ENCODE peak calls at places on chromosomes 12 and 14, in seven cellular contexts. One of them, this sample, is unnamed.

GRCh38 chr12:39632670-39633069 is 13.1 kb upstream of the ABCD2 start:
- DNase-seq in IMR-90: no peak
- DNase-seq in Peyer's patch: no peak
- DNase-seq in H54: no peak
- DNase-seq in body of pancreas: no peak
- DNase-seq in transverse colon: no peak
- DNase-seq in gastrocnemius medialis: no peak
- DNase-seq in this sample: no peak

GRCh38 chr14:55129428-55130193 is 559 bp downstream of the LGALS3 start:
- DNase-seq in IMR-90: peak
- DNase-seq in Peyer's patch: peak
- DNase-seq in H54: peak
- DNase-seq in body of pancreas: peak
- DNase-seq in transverse colon: peak
- DNase-seq in gastrocnemius medialis: peak
- DNase-seq in this sample: peak

GRCh38 chr14:64709126-64709525 is 4.9 kb downstream of the PLEKHG3 start:
- DNase-seq in IMR-90: no peak
- DNase-seq in Peyer's patch: no peak
- DNase-seq in H54: no peak
- DNase-seq in body of pancreas: no peak
- DNase-seq in transverse colon: no peak
- DNase-seq in gastrocnemius medialis: no peak
- DNase-seq in this sample: no peak

GRCh38 chr12:5171701-5172100 is 128.0 kb downstream of the KCNA5 start:
- DNase-seq in IMR-90: peak
- DNase-seq in Peyer's patch: no peak
- DNase-seq in H54: no peak
- DNase-seq in body of pancreas: peak
- DNase-seq in transverse colon: peak
- DNase-seq in gastrocnemius medialis: no peak
- DNase-seq in this sample: no peak

GRCh38 chr12:125544979-125545378 is 479.7 kb downstream of the AACS start:
- DNase-seq in IMR-90: no peak
- DNase-seq in Peyer's patch: no peak
- DNase-seq in H54: no peak
- DNase-seq in body of pancreas: no peak
- DNase-seq in transverse colon: no peak
- DNase-seq in gastrocnemius medialis: no peak
- DNase-seq in this sample: no peak

GRCh38 chr12:116891019-116891418 is 9.8 kb upstream of the HRK start:
- DNase-seq in IMR-90: no peak
- DNase-seq in Peyer's patch: no peak
- DNase-seq in H54: no peak
- DNase-seq in body of pancreas: no peak
- DNase-seq in transverse colon: no peak
- DNase-seq in gastrocnemius medialis: no peak
- DNase-seq in this sample: no peak

GRCh38 chr14:53915364-53916014 is 41.1 kb downstream of the BMP4 start:
- DNase-seq in IMR-90: no peak
- DNase-seq in Peyer's patch: no peak
- DNase-seq in H54: no peak
- DNase-seq in body of pancreas: no peak
- DNase-seq in transverse colon: no peak
- DNase-seq in gastrocnemius medialis: no peak
- DNase-seq in this sample: no peak

GRCh38 chr14:40985584-40985983 is 621.1 kb upstream of the LRFN5 start:
- DNase-seq in IMR-90: no peak
- DNase-seq in Peyer's patch: no peak
- DNase-seq in H54: no peak
- DNase-seq in body of pancreas: no peak
- DNase-seq in transverse colon: no peak
- DNase-seq in gastrocnemius medialis: no peak
- DNase-seq in this sample: no peak

GRCh38 chr12:67414011-67414715 is 145.0 kb downstream of the CAND1 start:
- DNase-seq in IMR-90: no peak
- DNase-seq in Peyer's patch: no peak
- DNase-seq in H54: no peak
- DNase-seq in body of pancreas: no peak
- DNase-seq in transverse colon: no peak
- DNase-seq in gastrocnemius medialis: no peak
- DNase-seq in this sample: no peak

GRCh38 chr12:112013601-112014402 is 576 bp downstream of the ERP29 start:
- DNase-seq in IMR-90: peak
- DNase-seq in Peyer's patch: peak
- DNase-seq in H54: peak
- DNase-seq in body of pancreas: peak
- DNase-seq in transverse colon: peak
- DNase-seq in gastrocnemius medialis: no peak
- DNase-seq in this sample: peak

GRCh38 chr12:105317942-105318614 is 12.4 kb upstream of the C12orf75 start:
- DNase-seq in IMR-90: no peak
- DNase-seq in Peyer's patch: no peak
- DNase-seq in H54: no peak
- DNase-seq in body of pancreas: no peak
- DNase-seq in transverse colon: no peak
- DNase-seq in gastrocnemius medialis: no peak
- DNase-seq in this sample: no peak

GRCh38 chr12:103905730-103906349 is 24.4 kb upstream of the HSP90B1 start:
- DNase-seq in IMR-90: no peak
- DNase-seq in Peyer's patch: no peak
- DNase-seq in H54: no peak
- DNase-seq in body of pancreas: no peak
- DNase-seq in transverse colon: no peak
- DNase-seq in gastrocnemius medialis: no peak
- DNase-seq in this sample: no peak

GRCh38 chr12:46452061-46452615 is 79.6 kb upstream of the SLC38A2 start:
- DNase-seq in IMR-90: peak
- DNase-seq in Peyer's patch: no peak
- DNase-seq in H54: no peak
- DNase-seq in body of pancreas: no peak
- DNase-seq in transverse colon: no peak
- DNase-seq in gastrocnemius medialis: no peak
- DNase-seq in this sample: no peak

GRCh38 chr12:868722-869121 is 80.8 kb downstream of the RAD52 start:
- DNase-seq in IMR-90: no peak
- DNase-seq in Peyer's patch: no peak
- DNase-seq in H54: no peak
- DNase-seq in body of pancreas: no peak
- DNase-seq in transverse colon: no peak
- DNase-seq in gastrocnemius medialis: no peak
- DNase-seq in this sample: no peak

GRCh38 chr14:91290986-91291385 is 46.5 kb upstream of the GPR68 start:
- DNase-seq in IMR-90: no peak
- DNase-seq in Peyer's patch: no peak
- DNase-seq in H54: no peak
- DNase-seq in body of pancreas: no peak
- DNase-seq in transverse colon: no peak
- DNase-seq in gastrocnemius medialis: no peak
- DNase-seq in this sample: no peak

GRCh38 chr12:109130755-109131521 is 14.6 kb downstream of the ACACB start:
- DNase-seq in IMR-90: no peak
- DNase-seq in Peyer's patch: no peak
- DNase-seq in H54: no peak
- DNase-seq in body of pancreas: peak
- DNase-seq in transverse colon: peak
- DNase-seq in gastrocnemius medialis: peak
- DNase-seq in this sample: no peak

GRCh38 chr12:45543887-45544286 is 185.6 kb upstream of the ARID2 start:
- DNase-seq in IMR-90: peak
- DNase-seq in Peyer's patch: no peak
- DNase-seq in H54: peak
- DNase-seq in body of pancreas: peak
- DNase-seq in transverse colon: peak
- DNase-seq in gastrocnemius medialis: peak
- DNase-seq in this sample: no peak

GRCh38 chr14:21382886-21383847 is 652 bp downstream of the SUPT16H start:
- DNase-seq in IMR-90: peak
- DNase-seq in Peyer's patch: peak
- DNase-seq in H54: no peak
- DNase-seq in body of pancreas: peak
- DNase-seq in transverse colon: peak
- DNase-seq in gastrocnemius medialis: no peak
- DNase-seq in this sample: peak

GRCh38 chr12:99852666-99853065 is 132.1 kb downstream of the ANKS1B start:
- DNase-seq in IMR-90: no peak
- DNase-seq in Peyer's patch: no peak
- DNase-seq in H54: no peak
- DNase-seq in body of pancreas: no peak
- DNase-seq in transverse colon: no peak
- DNase-seq in gastrocnemius medialis: no peak
- DNase-seq in this sample: no peak

GRCh38 chr14:24335461-24336146 is 733 bp upstream of the ADCY4 start:
- DNase-seq in IMR-90: no peak
- DNase-seq in Peyer's patch: no peak
- DNase-seq in H54: no peak
- DNase-seq in body of pancreas: no peak
- DNase-seq in transverse colon: no peak
- DNase-seq in gastrocnemius medialis: no peak
- DNase-seq in this sample: peak
- TF ChIP-seq POLR2A in IMR-90: no peak
- TF ChIP-seq POLR2A in Peyer's patch: no peak
- TF ChIP-seq POLR2A in H54: no peak
- TF ChIP-seq POLR2A in body of pancreas: no peak
- TF ChIP-seq POLR2A in transverse colon: no peak
- TF ChIP-seq POLR2A in gastrocnemius medialis: no peak
- TF ChIP-seq POLR2A in this sample: no peak

DNA sequence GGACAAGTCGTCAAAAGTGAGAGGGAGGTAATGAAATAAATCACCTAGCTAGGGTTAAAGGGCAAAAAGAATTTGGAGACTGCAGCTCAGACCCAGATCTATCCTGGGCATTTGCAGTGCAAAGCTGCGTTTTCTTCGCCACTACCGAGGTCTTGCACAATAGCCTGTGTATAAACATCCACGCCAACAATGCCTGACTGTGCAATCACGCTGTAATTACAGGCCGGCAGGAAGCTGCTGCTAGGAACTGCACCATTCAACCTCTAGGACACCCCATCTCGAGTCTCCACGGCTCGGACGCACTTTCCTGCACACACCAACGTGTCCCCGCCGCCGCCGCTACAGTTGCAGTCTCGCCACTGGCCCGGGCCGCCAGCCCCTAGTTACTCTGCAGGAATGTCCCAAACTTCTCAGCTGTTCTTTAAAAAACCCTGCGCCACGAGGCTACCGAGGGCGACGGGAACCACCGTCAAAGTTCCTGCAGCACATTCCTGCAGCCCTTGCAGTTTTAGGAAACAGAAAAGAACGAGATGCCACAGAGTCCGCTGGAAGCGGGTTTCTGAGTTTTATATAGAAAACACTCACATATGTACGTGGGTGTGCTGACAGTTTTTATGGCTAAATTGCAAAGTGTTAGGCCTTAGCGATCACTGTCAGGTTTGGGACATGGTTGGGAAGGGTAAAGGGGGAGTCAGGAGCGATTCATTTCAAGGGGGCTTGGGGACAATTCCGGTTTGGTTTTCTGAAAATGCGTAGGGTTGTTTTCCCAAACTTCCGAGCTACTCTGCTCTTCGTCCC is 65.6 kb upstream of the PTGR2 start:
- DNase-seq in IMR-90: peak
- DNase-seq in Peyer's patch: peak
- DNase-seq in H54: no peak
- DNase-seq in body of pancreas: peak
- DNase-seq in transverse colon: peak
- DNase-seq in gastrocnemius medialis: peak
- DNase-seq in this sample: peak
- TF ChIP-seq POLR2A in IMR-90: peak
- TF ChIP-seq POLR2A in Peyer's patch: peak
- TF ChIP-seq POLR2A in H54: peak
- TF ChIP-seq POLR2A in body of pancreas: peak
- TF ChIP-seq POLR2A in transverse colon: peak
- TF ChIP-seq POLR2A in gastrocnemius medialis: peak
- TF ChIP-seq POLR2A in this sample: no peak

GRCh38 chr14:23578560-23579310 is at the start of gene JPH4:
- DNase-seq in IMR-90: no peak
- DNase-seq in Peyer's patch: no peak
- DNase-seq in H54: peak
- DNase-seq in body of pancreas: no peak
- DNase-seq in transverse colon: no peak
- DNase-seq in gastrocnemius medialis: no peak
- DNase-seq in this sample: peak

GRCh38 chr14:23579311-23579630 is 681 bp upstream of the JPH4 start:
- DNase-seq in IMR-90: no peak
- DNase-seq in Peyer's patch: no peak
- DNase-seq in H54: no peak
- DNase-seq in body of pancreas: no peak
- DNase-seq in transverse colon: no peak
- DNase-seq in gastrocnemius medialis: no peak
- DNase-seq in this sample: no peak

GRCh38 chr14:23577004-23577681 is 1.4 kb downstream of the JPH4 start:
- DNase-seq in IMR-90: no peak
- DNase-seq in Peyer's patch: no peak
- DNase-seq in H54: no peak
- DNase-seq in body of pancreas: peak
- DNase-seq in transverse colon: no peak
- DNase-seq in gastrocnemius medialis: no peak
- DNase-seq in this sample: peak

GRCh38 chr14:23579739-23580138 is 1.1 kb upstream of the JPH4 start:
- DNase-seq in IMR-90: no peak
- DNase-seq in Peyer's patch: no peak
- DNase-seq in H54: no peak
- DNase-seq in body of pancreas: no peak
- DNase-seq in transverse colon: no peak
- DNase-seq in gastrocnemius medialis: no peak
- DNase-seq in this sample: no peak

GRCh38 chr14:23577710-23578392 is 739 bp downstream of the JPH4 start:
- DNase-seq in IMR-90: no peak
- DNase-seq in Peyer's patch: no peak
- DNase-seq in H54: no peak
- DNase-seq in body of pancreas: no peak
- DNase-seq in transverse colon: no peak
- DNase-seq in gastrocnemius medialis: no peak
- DNase-seq in this sample: no peak
- TF ChIP-seq POLR2A in IMR-90: no peak
- TF ChIP-seq POLR2A in Peyer's patch: no peak
- TF ChIP-seq POLR2A in H54: no peak
- TF ChIP-seq POLR2A in body of pancreas: no peak
- TF ChIP-seq POLR2A in transverse colon: no peak
- TF ChIP-seq POLR2A in gastrocnemius medialis: no peak
- TF ChIP-seq POLR2A in this sample: no peak

DNA sequence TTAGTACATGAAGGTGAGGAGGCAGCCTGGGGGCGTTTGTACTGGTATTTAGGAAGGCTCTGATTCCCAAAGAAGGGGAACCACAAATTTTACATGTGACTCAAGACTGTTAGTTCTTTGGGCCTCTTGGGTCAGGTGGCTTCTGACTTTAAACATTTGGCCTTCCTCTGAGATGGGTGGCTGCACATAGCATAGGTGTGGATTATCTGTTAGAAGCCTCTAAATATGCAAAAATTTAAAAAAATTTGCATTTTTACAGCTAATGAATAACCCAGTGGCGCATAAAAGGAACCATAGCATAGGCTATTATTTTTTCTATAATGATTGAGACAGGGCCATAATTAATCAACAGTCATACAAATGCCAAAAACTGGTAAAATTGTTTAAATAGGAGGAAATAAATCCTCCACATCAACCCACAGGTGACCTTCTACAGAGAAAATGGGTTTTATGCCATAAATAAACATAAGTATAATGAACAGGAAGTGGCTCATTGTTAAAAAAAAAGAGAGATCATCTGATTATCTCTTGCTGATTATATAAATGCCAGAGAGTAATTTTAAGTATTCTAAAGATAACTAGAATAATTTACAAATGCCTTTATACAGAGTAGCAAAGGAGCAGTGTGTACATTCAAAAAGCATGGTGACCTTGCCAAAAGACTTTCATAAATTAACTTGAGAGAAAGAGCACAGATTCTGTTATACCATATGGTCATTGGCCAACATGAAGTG is 284.2 kb upstream of the ATP2B1 start:
- DNase-seq in IMR-90: no peak
- DNase-seq in Peyer's patch: no peak
- DNase-seq in H54: no peak
- DNase-seq in body of pancreas: no peak
- DNase-seq in transverse colon: no peak
- DNase-seq in gastrocnemius medialis: no peak
- DNase-seq in this sample: no peak
- TF ChIP-seq POLR2A in IMR-90: no peak
- TF ChIP-seq POLR2A in Peyer's patch: no peak
- TF ChIP-seq POLR2A in H54: no peak
- TF ChIP-seq POLR2A in body of pancreas: no peak
- TF ChIP-seq POLR2A in transverse colon: no peak
- TF ChIP-seq POLR2A in gastrocnemius medialis: no peak
- TF ChIP-seq POLR2A in this sample: no peak